ENCODE peak calls at places on chromosomes 4 and X, in seven cellular contexts. One of them, this sample, is unnamed.

GRCh38 chr4:120209706-120210105 is 143.1 kb upstream of the MAD2L1 start:
- DNase-seq in tibial nerve: no peak
- DNase-seq in OCI-LY7: no peak
- DNase-seq in effector memory CD4-positive, alpha-beta T cell: no peak
- DNase-seq in psoas muscle: no peak
- DNase-seq in lower lobe of right lung: no peak
- DNase-seq in left ventricle myocardium inferior: no peak
- DNase-seq in this sample: no peak

GRCh38 chr4:145346081-145346480 is 135.6 kb upstream of the SMAD1 start:
- DNase-seq in effector memory CD4-positive, alpha-beta T cell: no peak
- DNase-seq in psoas muscle: no peak
- DNase-seq in lower lobe of right lung: no peak
- DNase-seq in OCI-LY7: no peak
- DNase-seq in left ventricle myocardium inferior: no peak
- DNase-seq in tibial nerve: no peak
- DNase-seq in this sample: peak; percentile 62

GRCh38 chrX:102858826-102859627 is 78.0 kb upstream of the RAB40AL start:
- DNase-seq in left ventricle myocardium inferior: no peak
- DNase-seq in OCI-LY7: no peak
- DNase-seq in effector memory CD4-positive, alpha-beta T cell: no peak
- DNase-seq in lower lobe of right lung: no peak
- DNase-seq in tibial nerve: no peak
- DNase-seq in psoas muscle: no peak
- DNase-seq in this sample: peak; percentile 33

GRCh38 chrX:101117701-101118100 is 19.7 kb downstream of the CENPI start:
- DNase-seq in effector memory CD4-positive, alpha-beta T cell: no peak
- DNase-seq in lower lobe of right lung: no peak
- DNase-seq in left ventricle myocardium inferior: no peak
- DNase-seq in psoas muscle: no peak
- DNase-seq in tibial nerve: no peak
- DNase-seq in OCI-LY7: no peak
- DNase-seq in this sample: no peak

GRCh38 chr4:186902361-186902760 is 178.7 kb upstream of the FAT1 start:
- DNase-seq in left ventricle myocardium inferior: no peak
- DNase-seq in effector memory CD4-positive, alpha-beta T cell: no peak
- DNase-seq in psoas muscle: no peak
- DNase-seq in lower lobe of right lung: no peak
- DNase-seq in tibial nerve: no peak
- DNase-seq in OCI-LY7: no peak
- DNase-seq in this sample: no peak

GRCh38 chr4:73698217-73698616 is 42.2 kb upstream of the CXCL8 start:
- DNase-seq in tibial nerve: no peak
- DNase-seq in psoas muscle: no peak
- DNase-seq in OCI-LY7: no peak
- DNase-seq in effector memory CD4-positive, alpha-beta T cell: no peak
- DNase-seq in lower lobe of right lung: no peak
- DNase-seq in left ventricle myocardium inferior: no peak
- DNase-seq in this sample: no peak

GRCh38 chr4:89836031-89836777 is 757 bp downstream of the SNCA start:
- DNase-seq in psoas muscle: no peak
- DNase-seq in left ventricle myocardium inferior: no peak
- DNase-seq in tibial nerve: no peak
- DNase-seq in lower lobe of right lung: no peak
- DNase-seq in OCI-LY7: no peak
- DNase-seq in effector memory CD4-positive, alpha-beta T cell: no peak
- DNase-seq in this sample: no peak

GRCh38 chrX:103530540-103530939 is 11.3 kb upstream of the RAB40A start:
- DNase-seq in left ventricle myocardium inferior: no peak
- DNase-seq in lower lobe of right lung: no peak
- DNase-seq in effector memory CD4-positive, alpha-beta T cell: no peak
- DNase-seq in tibial nerve: no peak
- DNase-seq in psoas muscle: no peak
- DNase-seq in OCI-LY7: no peak
- DNase-seq in this sample: no peak

GRCh38 chrX:111200327-111200726 is 70.0 kb downstream of the CAPN6 start:
- DNase-seq in OCI-LY7: no peak
- DNase-seq in left ventricle myocardium inferior: no peak
- DNase-seq in effector memory CD4-positive, alpha-beta T cell: no peak
- DNase-seq in tibial nerve: no peak
- DNase-seq in lower lobe of right lung: no peak
- DNase-seq in psoas muscle: no peak
- DNase-seq in this sample: no peak

GRCh38 chr4:54152846-54153600 is 53.1 kb downstream of the GSX2 start:
- DNase-seq in left ventricle myocardium inferior: no peak
- DNase-seq in tibial nerve: no peak
- DNase-seq in OCI-LY7: no peak
- DNase-seq in psoas muscle: no peak
- DNase-seq in effector memory CD4-positive, alpha-beta T cell: no peak
- DNase-seq in lower lobe of right lung: no peak
- DNase-seq in this sample: no peak

GRCh38 chr4:136319789-136320470 is 1212.4 kb downstream of the PCDH18 start:
- DNase-seq in effector memory CD4-positive, alpha-beta T cell: no peak
- DNase-seq in left ventricle myocardium inferior: no peak
- DNase-seq in tibial nerve: no peak
- DNase-seq in OCI-LY7: no peak
- DNase-seq in psoas muscle: no peak
- DNase-seq in lower lobe of right lung: no peak
- DNase-seq in this sample: no peak

GRCh38 chrX:45743906-45744625 is 543.4 kb upstream of the DIPK2B start:
- DNase-seq in OCI-LY7: no peak
- DNase-seq in psoas muscle: no peak
- DNase-seq in tibial nerve: no peak
- DNase-seq in left ventricle myocardium inferior: no peak
- DNase-seq in effector memory CD4-positive, alpha-beta T cell: no peak
- DNase-seq in lower lobe of right lung: no peak
- DNase-seq in this sample: no peak

GRCh38 chr4:98929341-98930267 is 671 bp upstream of the EIF4E start:
- DNase-seq in psoas muscle: peak; percentile 88
- DNase-seq in OCI-LY7: peak; percentile 24
- DNase-seq in left ventricle myocardium inferior: peak; percentile 39
- DNase-seq in effector memory CD4-positive, alpha-beta T cell: peak; percentile 33
- DNase-seq in tibial nerve: no peak
- DNase-seq in lower lobe of right lung: peak; percentile 76
- DNase-seq in this sample: peak; percentile 74

GRCh38 chrX:47936224-47936939 is 67.4 kb downstream of the ZNF182 start:
- DNase-seq in lower lobe of right lung: no peak
- DNase-seq in psoas muscle: no peak
- DNase-seq in effector memory CD4-positive, alpha-beta T cell: no peak
- DNase-seq in tibial nerve: no peak
- DNase-seq in left ventricle myocardium inferior: no peak
- DNase-seq in OCI-LY7: peak; percentile 85
- DNase-seq in this sample: no peak

GRCh38 chr4:82358773-82359324 is 14.9 kb downstream of the HNRNPD start:
- DNase-seq in effector memory CD4-positive, alpha-beta T cell: no peak
- DNase-seq in OCI-LY7: no peak
- DNase-seq in psoas muscle: no peak
- DNase-seq in left ventricle myocardium inferior: no peak
- DNase-seq in tibial nerve: no peak
- DNase-seq in lower lobe of right lung: no peak
- DNase-seq in this sample: no peak

GRCh38 chr4:173448557-173448918 is 49.6 kb upstream of the SCRG1 start:
- DNase-seq in tibial nerve: no peak
- DNase-seq in effector memory CD4-positive, alpha-beta T cell: no peak
- DNase-seq in left ventricle myocardium inferior: no peak
- DNase-seq in psoas muscle: no peak
- DNase-seq in lower lobe of right lung: no peak
- DNase-seq in OCI-LY7: no peak
- DNase-seq in this sample: no peak

GRCh38 chr4:96602661-96603060 is 762.8 kb downstream of the PDHA2 start:
- DNase-seq in tibial nerve: no peak
- DNase-seq in left ventricle myocardium inferior: no peak
- DNase-seq in psoas muscle: no peak
- DNase-seq in OCI-LY7: no peak
- DNase-seq in lower lobe of right lung: no peak
- DNase-seq in effector memory CD4-positive, alpha-beta T cell: no peak
- DNase-seq in this sample: no peak

GRCh38 chr4:9870165-9870564 is 88.7 kb downstream of the DRD5 start:
- DNase-seq in tibial nerve: no peak
- DNase-seq in left ventricle myocardium inferior: no peak
- DNase-seq in effector memory CD4-positive, alpha-beta T cell: no peak
- DNase-seq in psoas muscle: no peak
- DNase-seq in OCI-LY7: no peak
- DNase-seq in lower lobe of right lung: no peak
- DNase-seq in this sample: no peak

GRCh38 chr4:75207902-75208301 is 275.0 kb downstream of the PARM1 start:
- DNase-seq in psoas muscle: no peak
- DNase-seq in effector memory CD4-positive, alpha-beta T cell: no peak
- DNase-seq in lower lobe of right lung: no peak
- DNase-seq in tibial nerve: no peak
- DNase-seq in left ventricle myocardium inferior: no peak
- DNase-seq in OCI-LY7: no peak
- DNase-seq in this sample: no peak

GRCh38 chr4:845233-845835 is 19.4 kb upstream of the CPLX1 start:
- DNase-seq in OCI-LY7: no peak
- DNase-seq in tibial nerve: no peak
- DNase-seq in effector memory CD4-positive, alpha-beta T cell: no peak
- DNase-seq in lower lobe of right lung: peak; percentile 20
- DNase-seq in left ventricle myocardium inferior: no peak
- DNase-seq in psoas muscle: peak; percentile 39
- DNase-seq in this sample: no peak

GRCh38 chr4:148800943-148801342 is 358.7 kb upstream of the NR3C2 start:
- DNase-seq in left ventricle myocardium inferior: no peak
- DNase-seq in OCI-LY7: no peak
- DNase-seq in psoas muscle: peak; percentile 54
- DNase-seq in tibial nerve: peak; percentile 30
- DNase-seq in lower lobe of right lung: no peak
- DNase-seq in effector memory CD4-positive, alpha-beta T cell: no peak
- DNase-seq in this sample: peak; percentile 36

GRCh38 chr4:169272265-169272886 is 1.6 kb upstream of the SH3RF1 start:
- DNase-seq in effector memory CD4-positive, alpha-beta T cell: no peak
- DNase-seq in OCI-LY7: no peak
- DNase-seq in left ventricle myocardium inferior: no peak
- DNase-seq in tibial nerve: no peak
- DNase-seq in psoas muscle: no peak
- DNase-seq in lower lobe of right lung: no peak
- DNase-seq in this sample: no peak

GRCh38 chrX:9647475-9647874 is 118.2 kb downstream of the GPR143 start:
- DNase-seq in OCI-LY7: no peak
- DNase-seq in left ventricle myocardium inferior: no peak
- DNase-seq in psoas muscle: no peak
- DNase-seq in effector memory CD4-positive, alpha-beta T cell: no peak
- DNase-seq in lower lobe of right lung: no peak
- DNase-seq in tibial nerve: no peak
- DNase-seq in this sample: no peak

GRCh38 chrX:9646471-9647038 is 119.1 kb downstream of the GPR143 start:
- DNase-seq in effector memory CD4-positive, alpha-beta T cell: no peak
- DNase-seq in OCI-LY7: no peak
- DNase-seq in tibial nerve: no peak
- DNase-seq in psoas muscle: no peak
- DNase-seq in left ventricle myocardium inferior: no peak
- DNase-seq in lower lobe of right lung: no peak
- DNase-seq in this sample: peak; percentile 61

GRCh38 chrX:9651737-9652136 is 113.9 kb downstream of the GPR143 start:
- DNase-seq in OCI-LY7: no peak
- DNase-seq in effector memory CD4-positive, alpha-beta T cell: no peak
- DNase-seq in psoas muscle: no peak
- DNase-seq in tibial nerve: no peak
- DNase-seq in lower lobe of right lung: no peak
- DNase-seq in left ventricle myocardium inferior: peak; percentile 45
- DNase-seq in this sample: peak; percentile 68

GRCh38 chrX:9654928-9655327 is 110.7 kb downstream of the GPR143 start:
- DNase-seq in OCI-LY7: no peak
- DNase-seq in psoas muscle: no peak
- DNase-seq in tibial nerve: no peak
- DNase-seq in left ventricle myocardium inferior: no peak
- DNase-seq in lower lobe of right lung: no peak
- DNase-seq in effector memory CD4-positive, alpha-beta T cell: no peak
- DNase-seq in this sample: no peak

GRCh38 chrX:9650091-9650490 is 115.6 kb downstream of the GPR143 start:
- DNase-seq in left ventricle myocardium inferior: no peak
- DNase-seq in tibial nerve: no peak
- DNase-seq in psoas muscle: no peak
- DNase-seq in lower lobe of right lung: no peak
- DNase-seq in OCI-LY7: no peak
- DNase-seq in effector memory CD4-positive, alpha-beta T cell: no peak
- DNase-seq in this sample: peak; percentile 57
- H3K4me1 ChIP-seq in left ventricle myocardium inferior: peaks cover 17% of the 10 kb centered on the region
- H3K4me1 ChIP-seq in tibial nerve: peaks cover 12% of the 10 kb centered on the region
- H3K4me1 ChIP-seq in psoas muscle: no peaks in the 10 kb centered on the region
- H3K4me1 ChIP-seq in lower lobe of right lung: no peaks in the 10 kb centered on the region
- H3K4me1 ChIP-seq in OCI-LY7: no peaks in the 10 kb centered on the region
- H3K4me1 ChIP-seq in effector memory CD4-positive, alpha-beta T cell: no peaks in the 10 kb centered on the region
- H3K4me1 ChIP-seq in this sample: peaks cover 9% of the 10 kb centered on the region

DNA sequence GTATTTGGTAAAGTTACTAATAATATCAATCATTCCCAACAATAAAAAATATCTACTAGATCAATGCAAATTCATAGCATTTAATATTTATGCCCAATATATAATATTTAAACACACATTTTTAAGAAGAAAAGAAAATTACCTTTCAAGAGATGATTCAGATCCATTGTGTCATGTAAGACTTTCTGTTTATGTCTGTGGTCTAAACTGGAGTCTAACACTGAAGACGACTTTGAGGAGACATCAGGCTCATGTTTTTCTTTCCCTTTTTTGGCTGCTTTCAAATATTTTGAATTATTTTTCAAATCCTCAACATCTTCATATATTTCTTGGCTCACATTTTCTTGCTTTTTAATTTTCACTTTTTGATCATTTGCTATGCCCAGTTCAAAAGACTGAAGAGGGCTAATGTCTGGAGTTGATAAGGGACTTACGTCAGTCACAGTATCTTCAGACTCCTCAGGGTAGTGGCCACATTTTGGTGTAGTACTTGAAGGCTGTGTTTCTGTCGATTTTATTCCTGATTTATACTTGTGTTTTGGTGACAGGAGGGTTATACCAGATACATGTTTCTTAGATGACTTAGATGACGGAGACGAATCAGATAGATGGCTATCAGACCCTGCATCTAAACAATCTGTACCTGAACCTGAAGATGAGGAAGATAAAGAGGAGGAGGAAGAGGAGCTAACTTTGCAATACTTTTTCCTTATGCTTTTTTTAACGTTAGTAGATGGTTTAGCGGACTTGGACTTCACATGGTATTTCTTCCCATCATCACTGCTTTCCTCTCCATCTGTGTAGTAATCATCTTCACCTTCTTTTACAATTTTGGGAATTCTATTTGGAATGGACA is 13.6 kb downstream of the CFAP97 start:
- DNase-seq in psoas muscle: no peak
- DNase-seq in effector memory CD4-positive, alpha-beta T cell: no peak
- DNase-seq in lower lobe of right lung: no peak
- DNase-seq in tibial nerve: no peak
- DNase-seq in left ventricle myocardium inferior: no peak
- DNase-seq in OCI-LY7: no peak
- DNase-seq in this sample: no peak
- H3K4me1 ChIP-seq in psoas muscle: no peaks in the 10 kb centered on the region
- H3K4me1 ChIP-seq in effector memory CD4-positive, alpha-beta T cell: peaks cover 3% of the 10 kb centered on the region
- H3K4me1 ChIP-seq in lower lobe of right lung: no peaks in the 10 kb centered on the region
- H3K4me1 ChIP-seq in tibial nerve: peaks cover 16% of the 10 kb centered on the region
- H3K4me1 ChIP-seq in left ventricle myocardium inferior: peaks cover 10% of the 10 kb centered on the region
- H3K4me1 ChIP-seq in OCI-LY7: peaks cover 8% of the 10 kb centered on the region
- H3K4me1 ChIP-seq in this sample: peaks cover 1% of the 10 kb centered on the region

GRCh38 chrX:28997716-28998115 is 410.5 kb downstream of the IL1RAPL1 start:
- DNase-seq in OCI-LY7: no peak
- DNase-seq in left ventricle myocardium inferior: no peak
- DNase-seq in tibial nerve: no peak
- DNase-seq in psoas muscle: no peak
- DNase-seq in lower lobe of right lung: no peak
- DNase-seq in effector memory CD4-positive, alpha-beta T cell: no peak
- DNase-seq in this sample: no peak
- H3K4me1 ChIP-seq in OCI-LY7: no peaks in the 10 kb centered on the region
- H3K4me1 ChIP-seq in left ventricle myocardium inferior: no peaks in the 10 kb centered on the region
- H3K4me1 ChIP-seq in tibial nerve: no peaks in the 10 kb centered on the region
- H3K4me1 ChIP-seq in psoas muscle: no peaks in the 10 kb centered on the region
- H3K4me1 ChIP-seq in lower lobe of right lung: no peaks in the 10 kb centered on the region
- H3K4me1 ChIP-seq in effector memory CD4-positive, alpha-beta T cell: no peaks in the 10 kb centered on the region
- H3K4me1 ChIP-seq in this sample: no peaks in the 10 kb centered on the region

GRCh38 chrX:51155566-51155965 is 177.1 kb upstream of the NUDT10 start:
- DNase-seq in left ventricle myocardium inferior: no peak
- DNase-seq in OCI-LY7: no peak
- DNase-seq in effector memory CD4-positive, alpha-beta T cell: no peak
- DNase-seq in psoas muscle: no peak
- DNase-seq in tibial nerve: no peak
- DNase-seq in lower lobe of right lung: no peak
- DNase-seq in this sample: no peak
- H3K4me1 ChIP-seq in left ventricle myocardium inferior: no peaks in the 10 kb centered on the region
- H3K4me1 ChIP-seq in OCI-LY7: no peaks in the 10 kb centered on the region
- H3K4me1 ChIP-seq in effector memory CD4-positive, alpha-beta T cell: no peaks in the 10 kb centered on the region
- H3K4me1 ChIP-seq in psoas muscle: no peaks in the 10 kb centered on the region
- H3K4me1 ChIP-seq in tibial nerve: no peaks in the 10 kb centered on the region
- H3K4me1 ChIP-seq in lower lobe of right lung: no peaks in the 10 kb centered on the region
- H3K4me1 ChIP-seq in this sample: no peaks in the 10 kb centered on the region